ENCODE peak calls at places on chromosome 10, in seven cellular contexts. L is neural progenitor cell, E is fibroblast of lung, O is MM.1S, Q is SK-N-SH, N is astrocyte, C is keratinocyte. A is an unnamed sample.

GRCh38 chr10:124179308-124180043 is 86.1 kb upstream of the CHST15 start:
- DNase-seq in L (no peak), E (no peak), O (no peak), Q (no peak), N (no peak), C (no peak), A (peak; percentile 73)

GRCh38 chr10:86139066-86139657 is 227.4 kb downstream of the GRID1 start:
- DNase-seq in L (peak; percentile 52), E (no peak), O (no peak), Q (no peak), N (no peak), C (no peak), A (no peak)

GRCh38 chr10:34885901-34886300 is 70.8 kb upstream of the PARD3 start:
- DNase-seq in L (no peak), E (no peak), O (no peak), Q (no peak), N (no peak), C (no peak), A (no peak)

GRCh38 chr10:104642311-104643022 is 1.4 kb downstream of the SORCS3 start:
- DNase-seq in L (peak; percentile 93), E (no peak), O (no peak), Q (peak; percentile 88), N (peak; percentile 2), C (no peak), A (peak; percentile 79)

GRCh38 chr10:57694956-57695605 is 572.6 kb downstream of the IPMK start:
- DNase-seq in L (no peak), E (no peak), O (no peak), Q (no peak), N (peak; percentile 36), C (no peak), A (no peak)

GRCh38 chr10:84004206-84004605 is 135.1 kb upstream of the GHITM start:
- DNase-seq in L (no peak), E (no peak), O (no peak), Q (no peak), N (no peak), C (no peak), A (no peak)

GRCh38 chr10:78630944-78631838 is 437.6 kb upstream of the ZMIZ1 start:
- DNase-seq in L (no peak), E (peak; percentile 56), O (no peak), Q (no peak), N (peak; percentile 79), C (no peak), A (peak; percentile 92)

GRCh38 chr10:99304027-99304856 is 24.9 kb upstream of the CNNM1 start:
- DNase-seq in L (no peak), E (no peak), O (no peak), Q (no peak), N (no peak), C (no peak), A (no peak)

GRCh38 chr10:18684953-18685352 is 25.7 kb downstream of the ARL5B start:
- DNase-seq in L (no peak), E (no peak), O (no peak), Q (no peak), N (no peak), C (no peak), A (no peak)

GRCh38 chr10:64840341-64840740 is 1319.1 kb downstream of the REEP3 start:
- DNase-seq in L (no peak), E (no peak), O (no peak), Q (no peak), N (no peak), C (no peak), A (no peak)

GRCh38 chr10:122986340-122986739 is 6.1 kb downstream of the PSTK start:
- DNase-seq in L (no peak), E (peak; percentile 20), O (no peak), Q (no peak), N (no peak), C (no peak), A (no peak)

GRCh38 chr10:22453948-22454347 is 108.7 kb downstream of the SPAG6 start:
- DNase-seq in L (no peak), E (no peak), O (no peak), Q (peak; percentile 30), N (peak; percentile 9), C (no peak), A (no peak)

GRCh38 chr10:5948999-5949759 is 28.2 kb downstream of the IL15RA start:
- DNase-seq in L (peak; percentile 71), E (peak; percentile 76), O (no peak), Q (peak; percentile 65), N (peak; percentile 37), C (no peak), A (peak; percentile 90)
- H2AFZ ChIP-seq in L (peak overlapping the region; percentile 80), E (no peak overlapping the region), O (no peak overlapping the region), Q (no peak overlapping the region), N (peak overlapping the region; percentile 27), C (peak overlapping the region; percentile 12), A (no peak overlapping the region)

GRCh38 chr10:61663466-61663865 is 737 bp downstream of the CABCOCO1 start:
- DNase-seq in L (no peak), E (no peak), O (no peak), Q (no peak), N (no peak), C (no peak), A (peak; percentile 5)

GRCh38 chr10:61664985-61665384 is 2.3 kb downstream of the CABCOCO1 start:
- DNase-seq in L (no peak), E (no peak), O (no peak), Q (no peak), N (no peak), C (no peak), A (peak; percentile 10)

DNA sequence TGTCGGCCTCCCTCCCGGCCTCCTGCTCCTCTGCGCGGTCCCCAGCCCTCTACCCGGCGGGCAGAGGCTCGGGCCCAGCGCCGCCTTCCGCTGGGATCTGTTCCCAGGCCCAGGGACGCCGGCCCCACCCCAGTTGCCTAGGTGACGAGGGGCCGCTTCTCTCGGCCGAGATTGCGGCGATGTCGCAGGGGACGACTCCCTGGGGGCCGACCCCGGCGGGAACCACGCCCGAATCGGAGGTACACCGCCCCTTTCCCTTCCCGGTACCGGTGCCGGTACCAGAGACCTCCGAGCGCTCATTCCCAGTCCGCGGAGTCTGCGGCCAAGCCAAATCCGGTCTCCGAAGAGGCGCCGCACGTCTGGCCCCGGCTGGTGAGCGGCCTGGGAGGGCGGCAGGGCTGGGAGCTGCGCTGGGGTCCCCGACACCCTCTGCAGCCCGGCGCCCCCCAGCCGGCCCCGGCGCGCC is at the start of gene CABCOCO1:
- DNase-seq in L (peak; percentile 94), E (peak; percentile 71), O (no peak), Q (peak; percentile 87), N (peak; percentile 47), C (no peak), A (peak; percentile 92)
- TF ChIP-seq CTCF in L (peak; percentile 14), E (peak; percentile 17), O (no peak), Q (peak; percentile 14), N (no peak), C (no peak), A (no peak)

GRCh38 chr10:24854256-24854655 is 98.2 kb downstream of the PRTFDC1 start:
- DNase-seq in L (no peak), E (no peak), O (no peak), Q (no peak), N (no peak), C (no peak), A (no peak)

GRCh38 chr10:24858244-24858907 is 94.0 kb downstream of the PRTFDC1 start:
- DNase-seq in L (no peak), E (peak; percentile 52), O (peak; percentile 64), Q (no peak), N (peak; percentile 66), C (no peak), A (peak; percentile 46)

GRCh38 chr10:24857001-24857695 is 95.3 kb downstream of the PRTFDC1 start:
- DNase-seq in L (no peak), E (no peak), O (no peak), Q (no peak), N (no peak), C (no peak), A (no peak)

GRCh38 chr10:24862586-24862985 is 89.8 kb downstream of the PRTFDC1 start:
- DNase-seq in L (no peak), E (no peak), O (no peak), Q (no peak), N (no peak), C (no peak), A (no peak)

GRCh38 chr10:24858908-24859270 is 93.5 kb downstream of the PRTFDC1 start:
- DNase-seq in L (no peak), E (no peak), O (no peak), Q (no peak), N (no peak), C (no peak), A (no peak)
- H2AFZ ChIP-seq in L (peak overlapping the region; percentile 79), E (no peak overlapping the region), O (no peak overlapping the region), Q (peak overlapping the region; percentile 44), N (peak overlapping the region; percentile 20), C (peak overlapping the region; percentile 30), A (no peak overlapping the region)

GRCh38 chr10:10510179-10510578 is 507.5 kb upstream of the CELF2 start:
- DNase-seq in L (no peak), E (no peak), O (no peak), Q (no peak), N (no peak), C (no peak), A (no peak)
- TF ChIP-seq CTCF in L (no peak), E (no peak), O (no peak), Q (no peak), N (no peak), C (no peak), A (no peak)

GRCh38 chr10:29922226-29922625 is 137.2 kb downstream of the JCAD start:
- DNase-seq in L (no peak), E (no peak), O (no peak), Q (no peak), N (no peak), C (no peak), A (no peak)

GRCh38 chr10:29921071-29921446 is 138.3 kb downstream of the JCAD start:
- DNase-seq in L (no peak), E (no peak), O (no peak), Q (no peak), N (no peak), C (no peak), A (no peak)

GRCh38 chr10:29922904-29923303 is 136.5 kb downstream of the JCAD start:
- DNase-seq in L (no peak), E (no peak), O (no peak), Q (no peak), N (peak; percentile 61), C (no peak), A (no peak)

GRCh38 chr10:29918623-29919400 is 140.6 kb downstream of the JCAD start:
- DNase-seq in L (no peak), E (no peak), O (no peak), Q (no peak), N (no peak), C (no peak), A (no peak)

GRCh38 chr10:29920408-29921070 is 138.8 kb downstream of the JCAD start:
- DNase-seq in L (no peak), E (no peak), O (no peak), Q (no peak), N (no peak), C (no peak), A (no peak)
- H2AFZ ChIP-seq in L (no peak overlapping the region), E (no peak overlapping the region), O (no peak overlapping the region), Q (no peak overlapping the region), N (no peak overlapping the region), C (peak overlapping the region; percentile 63), A (peak overlapping the region; percentile 75)